ENCODE peak calls at places on chromosome 11, in six cellular contexts. One of them, this sample, is unnamed.

GRCh38 chr11:65611028-65611757 is 2.8 kb downstream of the MAP3K11 start:
- DNase-seq in GM19239: no peak
- DNase-seq in AG09309: no peak
- DNase-seq in lower leg skin: no peak
- DNase-seq in stimulated activated CD4-positive, alpha-beta T cell treated with anti-CD3 and anti-CD28 coated beads, Interleukin-1b, Interleukin-23, amount 100 ng/mL, for 1 hour: no peak
- DNase-seq in Ammon's horn: peak
- DNase-seq in this sample: no peak

GRCh38 chr11:134429104-134429503 is 17.1 kb upstream of the B3GAT1 start:
- DNase-seq in Ammon's horn: no peak
- DNase-seq in AG09309: no peak
- DNase-seq in lower leg skin: no peak
- DNase-seq in stimulated activated CD4-positive, alpha-beta T cell treated with anti-CD3 and anti-CD28 coated beads, Interleukin-1b, Interleukin-23, amount 100 ng/mL, for 1 hour: no peak
- DNase-seq in GM19239: no peak
- DNase-seq in this sample: no peak

GRCh38 chr11:1522081-1522424 is 35.5 kb upstream of the MOB2 start:
- DNase-seq in stimulated activated CD4-positive, alpha-beta T cell treated with anti-CD3 and anti-CD28 coated beads, Interleukin-1b, Interleukin-23, amount 100 ng/mL, for 1 hour: no peak
- DNase-seq in lower leg skin: no peak
- DNase-seq in GM19239: no peak
- DNase-seq in AG09309: no peak
- DNase-seq in Ammon's horn: no peak
- DNase-seq in this sample: no peak

GRCh38 chr11:67563354-67564114 is 20.1 kb upstream of the GSTP1 start:
- DNase-seq in stimulated activated CD4-positive, alpha-beta T cell treated with anti-CD3 and anti-CD28 coated beads, Interleukin-1b, Interleukin-23, amount 100 ng/mL, for 1 hour: no peak
- DNase-seq in AG09309: peak
- DNase-seq in Ammon's horn: no peak
- DNase-seq in lower leg skin: no peak
- DNase-seq in GM19239: no peak
- DNase-seq in this sample: no peak

GRCh38 chr11:47595029-47595428 is 818 bp upstream of the C1QTNF4 start:
- DNase-seq in lower leg skin: no peak
- DNase-seq in stimulated activated CD4-positive, alpha-beta T cell treated with anti-CD3 and anti-CD28 coated beads, Interleukin-1b, Interleukin-23, amount 100 ng/mL, for 1 hour: no peak
- DNase-seq in AG09309: no peak
- DNase-seq in Ammon's horn: no peak
- DNase-seq in GM19239: no peak
- DNase-seq in this sample: no peak

GRCh38 chr11:1075341-1075911 is 752 bp downstream of the MUC2 start:
- DNase-seq in AG09309: no peak
- DNase-seq in stimulated activated CD4-positive, alpha-beta T cell treated with anti-CD3 and anti-CD28 coated beads, Interleukin-1b, Interleukin-23, amount 100 ng/mL, for 1 hour: no peak
- DNase-seq in Ammon's horn: no peak
- DNase-seq in GM19239: no peak
- DNase-seq in lower leg skin: no peak
- DNase-seq in this sample: no peak

GRCh38 chr11:78744202-78744601 is 169.5 kb upstream of the NARS2 start:
- DNase-seq in lower leg skin: no peak
- DNase-seq in AG09309: no peak
- DNase-seq in Ammon's horn: no peak
- DNase-seq in GM19239: no peak
- DNase-seq in stimulated activated CD4-positive, alpha-beta T cell treated with anti-CD3 and anti-CD28 coated beads, Interleukin-1b, Interleukin-23, amount 100 ng/mL, for 1 hour: no peak
- DNase-seq in this sample: no peak

GRCh38 chr11:85495918-85496317 is 131.2 kb downstream of the DLG2 start:
- DNase-seq in GM19239: no peak
- DNase-seq in stimulated activated CD4-positive, alpha-beta T cell treated with anti-CD3 and anti-CD28 coated beads, Interleukin-1b, Interleukin-23, amount 100 ng/mL, for 1 hour: no peak
- DNase-seq in AG09309: no peak
- DNase-seq in lower leg skin: no peak
- DNase-seq in Ammon's horn: no peak
- DNase-seq in this sample: no peak

GRCh38 chr11:70741085-70741484 is 342.8 kb downstream of the CTTN start:
- DNase-seq in stimulated activated CD4-positive, alpha-beta T cell treated with anti-CD3 and anti-CD28 coated beads, Interleukin-1b, Interleukin-23, amount 100 ng/mL, for 1 hour: no peak
- DNase-seq in Ammon's horn: no peak
- DNase-seq in AG09309: no peak
- DNase-seq in GM19239: no peak
- DNase-seq in lower leg skin: no peak
- DNase-seq in this sample: no peak

This sample was measured in GM13977.